ENCODE peak calls at places on chromosome 4, in five cellular contexts. W is AG04449, O is IMR-90, E is astrocyte, Q is astrocyte of the spinal cord. X is an unnamed sample.

GRCh38 chr4:121900132-121900983 is 30.1 kb upstream of the BBS7 start:
- DNase-seq in O (peak), W (peak), E (peak), Q (peak), X (peak)

GRCh38 chr4:168710353-168710946 is 213.6 kb downstream of the PALLD start:
- DNase-seq in Q (peak), W (no peak), E (peak), O (peak), X (peak)

GRCh38 chr4:188624370-188624769 is 485.1 kb downstream of the TRIML1 start:
- DNase-seq in E (no peak), W (no peak), Q (no peak), O (no peak), X (no peak)

GRCh38 chr4:78565971-78566372 is 14.4 kb downstream of the ANXA3 start:
- DNase-seq in O (peak), Q (no peak), E (peak), W (no peak), X (peak)

GRCh38 chr4:148170408-148171385 is 271.5 kb downstream of the NR3C2 start:
- DNase-seq in O (no peak), W (no peak), E (no peak), Q (no peak), X (no peak)

GRCh38 chr4:127307996-127308395 is 324.8 kb upstream of the INTU start:
- DNase-seq in O (no peak), E (peak), Q (peak), W (no peak), X (peak)

GRCh38 chr4:162727232-162727631 is 439.5 kb downstream of the NAF1 start:
- DNase-seq in W (no peak), Q (no peak), E (no peak), O (no peak), X (no peak)

GRCh38 chr4:98720871-98721480 is 62.6 kb upstream of the TSPAN5 start:
- DNase-seq in E (peak), O (peak), Q (peak), W (no peak), X (peak)

GRCh38 chr4:80073362-80074008 is 456 bp upstream of the ANTXR2 start:
- DNase-seq in Q (no peak), O (no peak), W (no peak), E (no peak), X (no peak)

GRCh38 chr4:101693842-101694398 is 96.6 kb upstream of the BANK1 start:
- DNase-seq in W (no peak), O (no peak), E (no peak), Q (no peak), X (no peak)

GRCh38 chr4:159144112-159144694 is 41.3 kb downstream of the RAPGEF2 start:
- DNase-seq in W (no peak), E (no peak), Q (no peak), O (no peak), X (no peak)

DNA sequence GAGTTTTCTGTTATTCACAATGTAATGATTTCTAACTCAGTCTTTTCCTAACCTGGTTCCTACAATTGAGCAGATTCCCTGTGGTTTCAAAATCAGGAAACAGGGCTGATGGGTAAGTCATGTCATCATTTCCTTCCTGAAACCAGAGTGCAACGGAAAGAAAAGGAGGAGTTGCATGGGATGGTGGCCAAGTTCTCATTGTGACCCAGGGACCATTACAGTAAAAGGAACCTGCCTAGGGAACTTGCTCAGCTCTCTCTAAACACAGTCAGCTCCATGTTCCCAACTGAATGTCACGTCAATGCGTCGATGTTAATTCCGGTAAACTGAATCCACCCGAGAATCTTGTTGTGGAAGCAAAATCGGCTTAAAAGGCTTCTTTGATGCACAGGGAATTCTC is 51.2 kb downstream of the LGI2 start:
- DNase-seq in O (no peak), Q (no peak), W (no peak), E (no peak), X (peak)
- H3K4me3 ChIP-seq in O (no peak), Q (no peak), W (peak), E (no peak), X (peak)

GRCh38 chr4:8239226-8239625 is 30.3 kb upstream of the HTRA3 start:
- DNase-seq in W (no peak), Q (no peak), E (no peak), O (no peak), X (no peak)
- TF ChIP-seq CTCF in W (no peak), Q (no peak), E (no peak), O (no peak), X (no peak)

GRCh38 chr4:37835806-37836205 is 9.3 kb downstream of the PGM2 start:
- DNase-seq in E (no peak), O (no peak), W (no peak), Q (no peak), X (no peak)

GRCh38 chr4:37835031-37835430 is 8.5 kb downstream of the PGM2 start:
- DNase-seq in E (no peak), W (no peak), Q (no peak), O (no peak), X (no peak)

GRCh38 chr4:37836256-37836655 is 9.8 kb downstream of the PGM2 start:
- DNase-seq in Q (no peak), W (no peak), E (no peak), O (no peak), X (no peak)

GRCh38 chr4:37837446-37837845 is 11.0 kb downstream of the PGM2 start:
- DNase-seq in W (peak), Q (peak), O (peak), E (peak), X (peak)

GRCh38 chr4:37836838-37837413 is 10.4 kb downstream of the PGM2 start:
- DNase-seq in Q (no peak), E (no peak), W (no peak), O (no peak), X (no peak)
- H3K4me3 ChIP-seq in Q (no peak), E (peak), W (no peak), O (no peak), X (no peak)

DNA sequence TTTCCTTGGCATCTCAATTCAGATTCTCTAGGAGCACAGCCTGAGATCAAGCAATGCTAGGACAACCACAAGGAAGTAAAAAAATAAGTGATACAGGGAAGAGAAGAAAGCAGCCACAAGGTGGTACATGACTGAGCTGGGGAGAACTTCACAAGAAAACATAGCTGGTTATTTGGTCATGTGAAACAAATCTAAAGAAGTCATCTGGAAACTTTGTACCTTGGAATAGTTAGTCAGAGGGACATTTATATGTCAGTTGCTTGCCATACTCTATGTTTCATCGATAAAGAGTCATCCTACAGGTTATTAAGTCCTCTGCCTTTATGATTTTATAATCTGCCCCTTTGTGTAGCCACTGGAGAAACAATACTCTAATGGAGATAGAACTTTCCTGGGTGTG is 575.1 kb downstream of the IL15 start:
- DNase-seq in O (no peak), Q (no peak), E (no peak), W (no peak), X (no peak)
- TF ChIP-seq CTCF in O (no peak), Q (no peak), E (no peak), W (no peak), X (no peak)